ENCODE peak calls at places on chromosomes 7 and 10, in six cellular contexts. X, O, P, M, C and T are unnamed samples.

GRCh38 chr10:95474228-95475002 is 86.8 kb downstream of the SORBS1 start:
- DNase-seq in X (peak; percentile 72), O (no peak), P (no peak), M (no peak), C (peak; percentile 63), T (peak; percentile 36)

GRCh38 chr7:95905165-95905564 is 132.8 kb downstream of the DYNC1I1 start:
- DNase-seq in X (no peak), O (no peak), P (no peak), M (no peak), C (no peak), T (no peak)

GRCh38 chr7:55053651-55054226 is 34.9 kb downstream of the EGFR start:
- DNase-seq in X (peak; percentile 58), O (no peak), P (no peak), M (no peak), C (no peak), T (no peak)

GRCh38 chr7:129698516-129699418 is 87.2 kb downstream of the NRF1 start:
- DNase-seq in X (no peak), O (no peak), P (no peak), M (no peak), C (no peak), T (no peak)

GRCh38 chr7:157918326-157918725 is 581.5 kb downstream of the DNAJB6 start:
- DNase-seq in X (no peak), O (no peak), P (no peak), M (no peak), C (no peak), T (peak; percentile 59)

GRCh38 chr10:127990846-127991542 is 84.1 kb downstream of the PTPRE start:
- DNase-seq in X (peak; percentile 86), O (no peak), P (no peak), M (no peak), C (peak; percentile 94), T (no peak)

GRCh38 chr7:27248427-27248806 is 5.8 kb downstream of the EVX1 start:
- DNase-seq in X (no peak), O (no peak), P (no peak), M (no peak), C (no peak), T (no peak)

GRCh38 chr7:133401225-133401624 is 148.3 kb downstream of the EXOC4 start:
- DNase-seq in X (no peak), O (no peak), P (no peak), M (no peak), C (peak; percentile 9), T (no peak)

GRCh38 chr10:34156781-34157425 is 658.2 kb downstream of the PARD3 start:
- DNase-seq in X (peak; percentile 94), O (no peak), P (peak; percentile 40), M (peak; percentile 33), C (peak; percentile 30), T (no peak)

GRCh38 chr10:127150136-127150535 is 46.3 kb downstream of the INSYN2A start:
- DNase-seq in X (peak; percentile 80), O (no peak), P (no peak), M (no peak), C (peak; percentile 70), T (no peak)

GRCh38 chr10:70590663-70591416 is 11.7 kb downstream of the PRF1 start:
- DNase-seq in X (no peak), O (no peak), P (no peak), M (no peak), C (no peak), T (no peak)

GRCh38 chr10:75982611-75983369 is 551.4 kb downstream of the LRMDA start:
- DNase-seq in X (peak; percentile 87), O (peak; percentile 40), P (no peak), M (no peak), C (peak; percentile 45), T (peak; percentile 91)

GRCh38 chr7:96819111-96819700 is 109.6 kb upstream of the SEM1 start:
- DNase-seq in X (no peak), O (no peak), P (no peak), M (no peak), C (no peak), T (no peak)

GRCh38 chr10:42754155-42755027 is 28.2 kb upstream of the BMS1 start:
- DNase-seq in X (no peak), O (no peak), P (no peak), M (peak; percentile 41), C (peak; percentile 6), T (no peak)

GRCh38 chr7:37705976-37706375 is 22.4 kb downstream of the GPR141 start:
- DNase-seq in X (no peak), O (no peak), P (no peak), M (no peak), C (no peak), T (no peak)

GRCh38 chr7:41574377-41574776 is 128.5 kb downstream of the INHBA start:
- DNase-seq in X (peak; percentile 17), O (no peak), P (no peak), M (no peak), C (peak; percentile 15), T (no peak)

GRCh38 chr10:100684688-100685235 is 60.6 kb upstream of the PAX2 start:
- DNase-seq in X (no peak), O (no peak), P (no peak), M (no peak), C (no peak), T (no peak)

GRCh38 chr10:109966961-109967738 is 40.6 kb upstream of the ADD3 start:
- DNase-seq in X (peak; percentile 63), O (no peak), P (no peak), M (no peak), C (peak; percentile 75), T (no peak)

GRCh38 chr10:96831867-96832720 is at the start of gene LCOR:
- DNase-seq in X (peak; percentile 80), O (peak; percentile 68), P (peak; percentile 65), M (peak; percentile 87), C (peak; percentile 90), T (peak; percentile 95)

GRCh38 chr7:99919814-99920618 is 686 bp upstream of the TRIM4 start:
- DNase-seq in X (peak; percentile 7), O (no peak), P (no peak), M (no peak), C (peak; percentile 5), T (no peak)

GRCh38 chr7:99923200-99923599 is 3.9 kb upstream of the TRIM4 start:
- DNase-seq in X (no peak), O (no peak), P (no peak), M (no peak), C (no peak), T (no peak)

DNA sequence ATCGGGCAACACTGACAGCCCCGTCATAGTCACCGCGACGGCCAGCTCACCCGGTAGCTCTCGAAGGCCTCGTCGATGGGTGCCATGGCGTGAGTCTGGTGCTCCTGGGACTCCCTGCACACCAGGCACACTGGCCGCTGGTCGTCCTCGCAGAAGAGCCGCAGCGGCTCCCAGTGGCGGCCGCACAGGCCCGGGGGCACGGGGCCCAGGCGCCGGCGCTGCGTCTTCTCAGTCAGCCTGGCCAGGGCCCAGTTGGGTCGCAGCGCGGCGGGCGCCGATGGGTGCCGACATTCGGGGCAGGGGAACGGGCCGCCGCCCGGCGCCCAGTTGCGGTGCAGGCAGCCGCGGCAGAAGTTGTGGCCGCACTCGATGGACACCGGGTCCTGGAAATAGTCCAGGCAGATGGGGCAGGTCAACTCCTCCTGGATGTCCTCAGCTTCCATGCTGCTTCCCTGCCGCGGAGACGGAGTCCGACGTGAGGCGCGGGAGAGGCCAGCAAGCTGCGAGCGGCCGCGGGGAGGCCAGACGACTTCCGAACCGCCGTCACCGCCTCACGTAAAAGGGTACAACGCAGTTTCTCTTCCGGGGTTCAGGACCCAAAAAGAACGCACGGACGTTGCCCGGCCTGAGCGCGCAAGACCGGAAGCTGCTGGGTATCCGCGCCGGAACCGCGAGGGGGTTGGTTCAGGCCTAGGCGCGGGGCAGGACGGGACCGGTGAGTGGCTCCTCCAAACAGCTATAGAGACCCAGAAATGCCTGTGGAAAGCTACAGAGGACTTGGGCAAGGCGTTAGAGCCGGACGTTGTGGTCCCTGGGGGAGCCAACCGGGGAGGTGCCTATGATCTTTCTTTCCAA is at the start of gene TRIM4:
- DNase-seq in X (peak; percentile 91), O (peak; percentile 80), P (peak; percentile 93), M (peak; percentile 90), C (peak; percentile 92), T (peak; percentile 86)
- TF ChIP-seq CTCF in X (no peak), O (no peak), P (peak; percentile 50), M (no peak), C (peak; percentile 27), T (no peak)

GRCh38 chr7:15035814-15036213 is 133.3 kb upstream of the DGKB start:
- DNase-seq in X (no peak), O (no peak), P (no peak), M (no peak), C (no peak), T (no peak)
- TF ChIP-seq CTCF in X (no peak), O (no peak), P (no peak), M (no peak), C (no peak), T (no peak)

GRCh38 chr10:8375137-8375536 is 320.6 kb downstream of the GATA3 start:
- DNase-seq in X (no peak), O (no peak), P (no peak), M (no peak), C (no peak), T (no peak)

GRCh38 chr10:8374334-8374733 is 319.8 kb downstream of the GATA3 start:
- DNase-seq in X (no peak), O (no peak), P (no peak), M (no peak), C (no peak), T (no peak)

GRCh38 chr10:8365935-8366911 is 311.7 kb downstream of the GATA3 start:
- DNase-seq in X (no peak), O (no peak), P (no peak), M (no peak), C (peak; percentile 91), T (no peak)

GRCh38 chr10:8369666-8370065 is 315.2 kb downstream of the GATA3 start:
- DNase-seq in X (no peak), O (no peak), P (no peak), M (no peak), C (peak; percentile 63), T (no peak)
- TF ChIP-seq CTCF in X (no peak), O (no peak), P (no peak), M (no peak), C (no peak), T (no peak)

GRCh38 chr10:47165168-47165710 is 134.8 kb upstream of the GDF10 start:
- DNase-seq in X (no peak), O (no peak), P (no peak), M (no peak), C (no peak), T (no peak)
- TF ChIP-seq CTCF in X (no peak), O (no peak), P (no peak), M (no peak), C (no peak), T (no peak)

GRCh38 chr7:34425631-34426384 is 232.2 kb upstream of the NPSR1 start:
- DNase-seq in X (no peak), O (no peak), P (no peak), M (no peak), C (no peak), T (no peak)

GRCh38 chr7:34425194-34425593 is 232.8 kb upstream of the NPSR1 start:
- DNase-seq in X (no peak), O (no peak), P (no peak), M (no peak), C (no peak), T (no peak)

DNA sequence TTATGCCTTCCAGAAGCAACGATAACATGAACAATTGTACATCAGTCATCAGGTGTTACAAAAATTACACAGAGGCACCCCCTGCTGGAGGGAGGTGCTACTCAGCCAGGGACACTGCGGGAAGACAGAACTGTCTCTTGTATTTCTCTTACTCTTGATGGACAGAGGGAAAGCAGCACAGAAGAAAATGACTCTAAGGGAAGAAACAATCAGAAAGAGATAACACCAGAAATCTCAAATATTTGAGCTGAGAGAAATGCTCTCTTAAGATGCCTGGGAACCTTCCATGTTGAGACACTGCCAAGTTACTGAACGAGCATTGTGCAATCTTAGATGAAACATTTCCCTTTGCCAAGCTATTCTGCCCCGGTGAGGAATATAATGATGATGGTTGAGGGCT is 227.6 kb upstream of the NPSR1 start:
- DNase-seq in X (peak; percentile 57), O (peak; percentile 8), P (no peak), M (no peak), C (peak; percentile 52), T (no peak)
- TF ChIP-seq CTCF in X (peak; percentile 50), O (peak; percentile 41), P (no peak), M (no peak), C (peak; percentile 51), T (no peak)